ENCODE peak calls at places on chromosomes 3 and 15, in seven cellular contexts. Z is A673, H is GM12865, A is LHCN-M2, L is iris pigment epithelial cell, V is GM04504, N is psoas muscle. B is an unnamed sample.

GRCh38 chr15:71592186-71592585 is 218.2 kb upstream of the NR2E3 start:
- DNase-seq in Z (no peak), H (no peak), A (no peak), L (no peak), V (no peak), N (no peak), B (no peak)

GRCh38 chr3:177776656-177777055 is 579.4 kb upstream of the TBL1XR1 start:
- DNase-seq in Z (no peak), H (no peak), A (peak; percentile 79), L (peak; percentile 91), V (no peak), N (no peak), B (no peak)

GRCh38 chr3:193545304-193545703 is 9.4 kb downstream of the ATP13A4 start:
- DNase-seq in Z (no peak), H (no peak), A (no peak), L (no peak), V (no peak), N (no peak), B (no peak)

GRCh38 chr3:66302288-66302687 is 81.5 kb downstream of the SLC25A26 start:
- DNase-seq in Z (no peak), H (peak; percentile 50), A (no peak), L (no peak), V (no peak), N (no peak), B (peak; percentile 29)

GRCh38 chr3:136928240-136928639 is 29.5 kb upstream of the IL20RB start:
- DNase-seq in Z (no peak), H (no peak), A (no peak), L (no peak), V (no peak), N (no peak), B (no peak)

GRCh38 chr3:52704611-52705437 is 767 bp downstream of the GLT8D1 start:
- DNase-seq in Z (peak; percentile 6), H (peak; percentile 40), A (peak; percentile 45), L (peak; percentile 27), V (no peak), N (no peak), B (no peak)

GRCh38 chr15:74240002-74240568 is 4.0 kb downstream of the CCDC33 start:
- DNase-seq in Z (peak; percentile 97), H (peak; percentile 8), A (peak; percentile 91), L (peak; percentile 54), V (peak; percentile 56), N (peak; percentile 85), B (no peak)

GRCh38 chr3:106683931-106684330 is 693.3 kb upstream of the CCDC54 start:
- DNase-seq in Z (no peak), H (no peak), A (peak; percentile 9), L (peak; percentile 16), V (no peak), N (no peak), B (no peak)

GRCh38 chr3:191328963-191329653 is at the start of gene CCDC50:
- DNase-seq in Z (peak; percentile 76), H (peak; percentile 91), A (peak; percentile 74), L (peak; percentile 85), V (peak; percentile 41), N (peak; percentile 88), B (peak; percentile 26)

B was measured in T-helper 2 cell.